ENCODE peak calls at places on chromosomes 7 and 10, in seven cellular contexts. W is heart right ventricle, E is T follicular helper cell, H is HT1080, D is SJSA1, P is dermis microvascular lymphatic vessel endothelial cell, Q is NB4. U is an unnamed sample.

GRCh38 chr7:107169120-107170050 is 582 bp downstream of the HBP1 start:
- DNase-seq in W (peak; percentile 95), E (peak; percentile 76), H (peak; percentile 94), D (peak; percentile 96), P (peak; percentile 98), Q (peak; percentile 99), U (peak; percentile 79)

GRCh38 chr7:151313857-151314256 is 27.8 kb upstream of the NUB1 start:
- DNase-seq in W (peak; percentile 61), E (no peak), H (peak; percentile 19), D (peak; percentile 37), P (no peak), Q (no peak), U (no peak)

GRCh38 chr10:104441601-104442000 is 88.0 kb downstream of the CFAP58 start:
- DNase-seq in W (no peak), E (no peak), H (peak; percentile 91), D (no peak), P (no peak), Q (peak; percentile 88), U (no peak)

GRCh38 chr7:84686373-84686772 is 491.8 kb upstream of the SEMA3A start:
- DNase-seq in W (no peak), E (no peak), H (no peak), D (no peak), P (no peak), Q (no peak), U (no peak)

GRCh38 chr7:73988197-73988596 is 39.8 kb upstream of the ELN start:
- DNase-seq in W (peak; percentile 58), E (no peak), H (peak; percentile 92), D (no peak), P (no peak), Q (no peak), U (no peak)

GRCh38 chr10:33334839-33335549 is 527 bp upstream of the NRP1 start:
- DNase-seq in W (peak; percentile 82), E (no peak), H (peak; percentile 82), D (peak; percentile 92), P (peak; percentile 28), Q (peak; percentile 73), U (no peak)

GRCh38 chr10:100743626-100744135 is 1.7 kb upstream of the PAX2 start:
- DNase-seq in W (no peak), E (peak; percentile 16), H (peak; percentile 39), D (no peak), P (peak; percentile 38), Q (peak; percentile 83), U (peak; percentile 25)

GRCh38 chr10:62817763-62818425 is 1.7 kb upstream of the EGR2 start:
- DNase-seq in W (peak; percentile 77), E (peak; percentile 48), H (peak; percentile 68), D (peak; percentile 64), P (peak; percentile 50), Q (peak; percentile 87), U (no peak)

GRCh38 chr7:91657386-91658120 is 222.9 kb downstream of the MTERF1 start:
- DNase-seq in W (no peak), E (no peak), H (peak; percentile 20), D (no peak), P (no peak), Q (no peak), U (no peak)

GRCh38 chr7:87225696-87226095 is 6.2 kb upstream of the TMEM243 start:
- DNase-seq in W (no peak), E (no peak), H (peak; percentile 59), D (no peak), P (no peak), Q (no peak), U (no peak)

GRCh38 chr7:135177021-135177696 is 6.7 kb upstream of the CYREN start:
- DNase-seq in W (no peak), E (no peak), H (peak; percentile 32), D (peak; percentile 19), P (no peak), Q (no peak), U (no peak)

GRCh38 chr10:132653721-132654120 is 116.1 kb downstream of the INPP5A start:
- DNase-seq in W (no peak), E (no peak), H (no peak), D (no peak), P (no peak), Q (no peak), U (no peak)

GRCh38 chr7:41994746-41995110 is 242.3 kb downstream of the GLI3 start:
- DNase-seq in W (no peak), E (no peak), H (no peak), D (no peak), P (no peak), Q (no peak), U (no peak)

GRCh38 chr7:44755698-44756627 is 7.3 kb downstream of the ZMIZ2 start:
- DNase-seq in W (no peak), E (no peak), H (no peak), D (no peak), P (no peak), Q (no peak), U (no peak)

GRCh38 chr7:42883950-42884349 is 27.9 kb downstream of the C7orf25 start:
- DNase-seq in W (peak; percentile 37), E (no peak), H (peak; percentile 84), D (no peak), P (no peak), Q (peak; percentile 88), U (no peak)

GRCh38 chr10:70880077-70880534 is 8.3 kb downstream of the PCBD1 start:
- DNase-seq in W (peak; percentile 55), E (peak; percentile 63), H (peak; percentile 74), D (peak; percentile 73), P (peak; percentile 76), Q (peak; percentile 87), U (peak; percentile 72)

U was measured in glomerular endothelial cell.